ENCODE peak calls at places on chromosomes 1 and 21, in ten cellular contexts. C, G, X, T, L, B, P, Q, D and A are unnamed samples.

GRCh38 chr1:54107131-54107530 is 45.7 kb downstream of the CDCP2 start:
- DNase-seq in C (no peak), G (no peak), X (no peak), T (no peak), L (peak), B (no peak), P (no peak), Q (no peak), D (peak), A (no peak)

GRCh38 chr1:170063109-170063826 is 11.2 kb downstream of the KIFAP3 start:
- DNase-seq in C (no peak), G (no peak), X (no peak), T (no peak), L (no peak), B (no peak), P (no peak), Q (no peak), D (no peak), A (no peak)

GRCh38 chr1:224859651-224860050 is 69.8 kb upstream of the DNAH14 start:
- DNase-seq in C (no peak), G (no peak), X (no peak), T (no peak), L (no peak), B (no peak), P (no peak), Q (no peak), D (no peak), A (no peak)

GRCh38 chr1:153649867-153650235 is 8.7 kb upstream of the SNAPIN start:
- DNase-seq in C (no peak), G (peak), X (no peak), T (peak), L (no peak), B (no peak), P (no peak), Q (no peak), D (no peak), A (no peak)

GRCh38 chr1:223712184-223712855 is at the start of gene CAPN2:
- DNase-seq in C (no peak), G (peak), X (peak), T (peak), L (peak), B (peak), P (no peak), Q (peak), D (peak), A (peak)

GRCh38 chr1:160205242-160205973 is at the start of gene PEA15:
- DNase-seq in C (no peak), G (peak), X (peak), T (peak), L (peak), B (peak), P (peak), Q (peak), D (peak), A (peak)

GRCh38 chr1:67308136-67308535 is 463 bp downstream of the IL12RB2 start:
- DNase-seq in C (no peak), G (no peak), X (no peak), T (no peak), L (peak), B (no peak), P (no peak), Q (no peak), D (no peak), A (no peak)

GRCh38 chr21:28089599-28090421 is 902.9 kb downstream of the LTN1 start:
- DNase-seq in C (no peak), G (no peak), X (no peak), T (no peak), L (no peak), B (no peak), P (no peak), Q (no peak), D (no peak), A (no peak)